ENCODE peak calls at places on chromosomes 4 and X, in eight cellular contexts. I is GM12865; G is right cardiac atrium; A is NAMALWA; V is EH; R is T-cell; C is stimulated activated CD8-positive, alpha-beta memory T cell treated with anti-CD3 and anti-CD28 coated beads, Interleukin-7, amount 100 ng/mL, for 1 hour; Q is immature natural killer cell. J is an unnamed sample.

GRCh38 chr4:79042079-79042674 is 102.9 kb upstream of the PAQR3 start:
- DNase-seq in Q (no peak), I (peak), G (no peak), V (peak), C (no peak), R (no peak), A (peak), J (peak)

GRCh38 chr4:35963969-35964515 is 280.3 kb downstream of the ARAP2 start:
- DNase-seq in G (no peak), A (no peak), I (no peak), C (no peak), R (no peak), Q (no peak), V (no peak), J (no peak)

GRCh38 chrX:153723351-153724251 is 586 bp downstream of the BCAP31 start:
- DNase-seq in C (no peak), G (no peak), I (peak), A (peak), R (no peak), Q (peak), V (peak), J (no peak)

GRCh38 chr4:146520894-146521542 is 722 bp downstream of the SLC10A7 start:
- DNase-seq in R (no peak), Q (peak), G (peak), V (peak), C (no peak), A (peak), I (peak), J (peak)

GRCh38 chr4:141331534-141332358 is 111.1 kb downstream of the ZNF330 start:
- DNase-seq in G (no peak), Q (no peak), R (no peak), C (no peak), A (no peak), I (no peak), V (no peak), J (no peak)

GRCh38 chrX:69024931-69025330 is 140.3 kb downstream of the PJA1 start:
- DNase-seq in A (no peak), I (no peak), R (no peak), V (peak), C (no peak), Q (no peak), G (peak), J (peak)

GRCh38 chr4:184384056-184384809 is 90.1 kb downstream of the IRF2 start:
- DNase-seq in V (peak), R (no peak), I (peak), G (peak), A (peak), Q (peak), C (no peak), J (peak)

GRCh38 chr4:65241257-65241997 is 428.9 kb downstream of the EPHA5 start:
- DNase-seq in C (no peak), I (no peak), G (no peak), A (no peak), V (no peak), R (no peak), Q (no peak), J (peak)

GRCh38 chr4:129350800-129351199 is 254.8 kb downstream of the C4orf33 start:
- DNase-seq in G (no peak), R (no peak), I (no peak), Q (no peak), C (no peak), V (no peak), A (no peak), J (no peak)

GRCh38 chr4:189367832-189368231 is 572.8 kb upstream of the FRG1 start:
- DNase-seq in R (no peak), C (no peak), Q (no peak), G (no peak), V (no peak), I (no peak), A (no peak), J (no peak)

GRCh38 chr4:150155391-150155790 is 77.1 kb downstream of the DCLK2 start:
- DNase-seq in A (no peak), R (no peak), I (no peak), C (no peak), Q (no peak), V (no peak), G (no peak), J (no peak)

GRCh38 chr4:34293459-34293858 is 1950.9 kb downstream of the ARAP2 start:
- DNase-seq in V (no peak), C (no peak), R (no peak), Q (no peak), I (no peak), G (no peak), A (no peak), J (no peak)

J was measured in testis.